ENCODE peak calls at places on chromosomes 3 and 15, in four cellular contexts. One of them, this sample, is unnamed.

GRCh38 chr15:77569647-77570186 is 63.0 kb downstream of the LINGO1 start:
- DNase-seq in AG09319: no peak
- DNase-seq in left lung: no peak
- DNase-seq in astrocyte: no peak
- DNase-seq in this sample: no peak

GRCh38 chr15:75231836-75232235 is 26.3 kb upstream of the GOLGA6C start:
- DNase-seq in astrocyte: no peak
- DNase-seq in left lung: no peak
- DNase-seq in AG09319: no peak
- DNase-seq in this sample: no peak

GRCh38 chr3:178707632-178708031 is 171.4 kb downstream of the KCNMB2 start:
- DNase-seq in AG09319: no peak
- DNase-seq in left lung: no peak
- DNase-seq in astrocyte: no peak
- DNase-seq in this sample: no peak

GRCh38 chr15:68224546-68225250 is 4.8 kb downstream of the CLN6 start:
- DNase-seq in astrocyte: no peak
- DNase-seq in left lung: no peak
- DNase-seq in AG09319: no peak
- DNase-seq in this sample: no peak

GRCh38 chr3:79729096-79729495 is 38.7 kb downstream of the ROBO1 start:
- DNase-seq in AG09319: no peak
- DNase-seq in astrocyte: peak
- DNase-seq in left lung: no peak
- DNase-seq in this sample: no peak

GRCh38 chr3:176879710-176880109 is 317.6 kb downstream of the TBL1XR1 start:
- DNase-seq in AG09319: no peak
- DNase-seq in astrocyte: no peak
- DNase-seq in left lung: no peak
- DNase-seq in this sample: no peak

GRCh38 chr3:134640872-134641470 is 9.9 kb downstream of the KY start:
- DNase-seq in left lung: no peak
- DNase-seq in astrocyte: no peak
- DNase-seq in AG09319: no peak
- DNase-seq in this sample: no peak

GRCh38 chr3:156819842-156820686 is 6.1 kb upstream of the LEKR1 start:
- DNase-seq in AG09319: no peak
- DNase-seq in astrocyte: peak
- DNase-seq in left lung: no peak
- DNase-seq in this sample: no peak

GRCh38 chr15:62327386-62327785 is 162.3 kb upstream of the C2CD4B start:
- DNase-seq in left lung: no peak
- DNase-seq in AG09319: no peak
- DNase-seq in astrocyte: no peak
- DNase-seq in this sample: no peak

GRCh38 chr15:66565731-66566130 is at the start of gene LCTL:
- DNase-seq in AG09319: no peak
- DNase-seq in left lung: no peak
- DNase-seq in astrocyte: peak
- DNase-seq in this sample: no peak

DNA sequence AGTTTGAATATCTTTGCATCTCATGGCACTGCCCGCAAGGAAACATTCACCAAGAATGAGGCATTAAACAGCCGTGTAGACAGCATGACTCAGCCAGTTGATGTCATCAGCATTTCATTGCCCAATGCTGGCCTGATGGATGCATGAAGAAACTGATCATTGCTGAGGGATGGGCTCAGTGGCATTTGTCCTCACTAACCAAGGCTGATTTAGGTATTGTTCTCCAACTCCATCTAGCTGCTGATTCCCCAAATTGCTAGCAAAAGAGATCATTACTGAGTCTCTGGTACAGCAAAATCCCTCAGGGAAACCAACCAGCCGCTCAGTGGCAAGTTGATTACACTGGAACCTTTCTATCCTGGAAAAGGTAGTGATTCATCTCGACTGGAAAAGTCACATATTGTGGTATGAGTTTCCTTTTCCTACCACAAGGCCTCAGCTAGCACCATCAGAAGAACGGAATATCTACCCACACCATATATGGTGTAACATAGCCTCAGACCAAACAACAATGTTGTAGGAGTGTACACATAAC is 186.5 kb upstream of the GAP43 start:
- DNase-seq in AG09319: peak
- DNase-seq in left lung: no peak
- DNase-seq in astrocyte: peak
- DNase-seq in this sample: no peak
- TF ChIP-seq CTCF in AG09319: peak
- TF ChIP-seq CTCF in left lung: no peak
- TF ChIP-seq CTCF in astrocyte: peak
- TF ChIP-seq CTCF in this sample: no peak

GRCh38 chr15:96404560-96404959 is 74.1 kb downstream of the NR2F2 start:
- DNase-seq in AG09319: no peak
- DNase-seq in astrocyte: no peak
- DNase-seq in left lung: no peak
- DNase-seq in this sample: no peak

GRCh38 chr15:96402403-96402802 is 71.9 kb downstream of the NR2F2 start:
- DNase-seq in astrocyte: no peak
- DNase-seq in AG09319: no peak
- DNase-seq in left lung: no peak
- DNase-seq in this sample: no peak

GRCh38 chr15:96403932-96404331 is 73.4 kb downstream of the NR2F2 start:
- DNase-seq in astrocyte: no peak
- DNase-seq in AG09319: no peak
- DNase-seq in left lung: no peak
- DNase-seq in this sample: no peak

GRCh38 chr15:96406701-96407100 is 76.2 kb downstream of the NR2F2 start:
- DNase-seq in left lung: no peak
- DNase-seq in astrocyte: no peak
- DNase-seq in AG09319: no peak
- DNase-seq in this sample: no peak

GRCh38 chr15:96403071-96403470 is 72.6 kb downstream of the NR2F2 start:
- DNase-seq in left lung: no peak
- DNase-seq in AG09319: no peak
- DNase-seq in astrocyte: no peak
- DNase-seq in this sample: no peak
- TF ChIP-seq CTCF in left lung: no peak
- TF ChIP-seq CTCF in AG09319: no peak
- TF ChIP-seq CTCF in astrocyte: no peak
- TF ChIP-seq CTCF in this sample: no peak

DNA sequence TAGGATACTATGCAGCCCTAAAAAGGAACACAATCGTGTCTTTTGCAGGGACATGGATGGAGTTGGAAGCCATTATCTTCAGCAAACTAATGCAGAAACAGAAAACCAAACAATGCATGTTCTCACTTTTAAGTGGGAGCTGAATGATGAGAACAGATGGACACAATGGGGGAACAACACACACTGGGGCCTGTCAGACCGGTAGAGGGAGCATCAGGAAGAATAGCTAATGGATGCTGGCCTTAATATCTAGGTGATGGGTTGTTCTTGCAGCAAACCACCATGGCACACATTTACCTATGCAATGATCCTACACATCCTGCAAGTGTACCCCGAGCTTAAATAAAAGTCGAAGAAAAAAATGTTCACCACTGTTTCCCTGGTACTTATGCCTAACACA is 17.5 kb downstream of the SENP7 start:
- DNase-seq in left lung: no peak
- DNase-seq in AG09319: no peak
- DNase-seq in astrocyte: no peak
- DNase-seq in this sample: no peak
- TF ChIP-seq CTCF in left lung: no peak
- TF ChIP-seq CTCF in AG09319: no peak
- TF ChIP-seq CTCF in astrocyte: peak
- TF ChIP-seq CTCF in this sample: no peak

GRCh38 chr3:160575589-160575988 is 10.2 kb upstream of the KPNA4 start:
- DNase-seq in left lung: no peak
- DNase-seq in AG09319: no peak
- DNase-seq in astrocyte: no peak
- DNase-seq in this sample: no peak

GRCh38 chr3:160574636-160575035 is 9.3 kb upstream of the KPNA4 start:
- DNase-seq in AG09319: no peak
- DNase-seq in astrocyte: no peak
- DNase-seq in left lung: no peak
- DNase-seq in this sample: no peak

GRCh38 chr3:160576621-160577020 is 11.2 kb upstream of the KPNA4 start:
- DNase-seq in AG09319: no peak
- DNase-seq in astrocyte: no peak
- DNase-seq in left lung: no peak
- DNase-seq in this sample: no peak

GRCh38 chr3:160577093-160577492 is 11.7 kb upstream of the KPNA4 start:
- DNase-seq in astrocyte: no peak
- DNase-seq in AG09319: no peak
- DNase-seq in left lung: no peak
- DNase-seq in this sample: no peak

DNA sequence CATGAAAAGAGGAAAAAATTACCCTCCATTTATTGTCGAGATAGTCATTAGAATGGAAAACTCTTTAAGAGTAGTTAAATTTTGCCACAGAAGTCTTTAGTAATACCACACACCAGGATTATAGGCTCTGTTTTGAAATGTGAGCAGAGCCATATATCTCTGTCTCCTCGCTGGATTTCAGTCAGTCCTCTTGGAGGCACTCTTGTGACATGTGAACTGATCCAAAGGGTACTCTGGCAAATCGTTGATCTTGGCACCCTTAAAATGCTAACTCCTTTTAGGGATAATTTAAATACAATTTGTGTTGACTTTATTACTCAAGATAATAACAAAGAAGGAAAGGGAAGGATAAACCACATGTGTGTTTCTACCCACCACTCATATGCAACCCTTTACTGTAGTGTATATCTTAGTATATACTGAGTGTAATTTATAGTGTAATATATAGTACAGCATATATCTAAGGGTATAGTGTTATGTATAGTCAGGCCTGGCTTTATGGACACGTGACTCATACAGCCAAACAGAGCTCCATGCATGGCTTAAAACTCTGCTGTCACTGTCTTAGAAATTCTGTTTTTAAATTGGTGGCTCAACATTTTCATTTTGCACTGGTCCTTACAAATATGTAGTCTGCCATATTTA is 12.3 kb upstream of the KPNA4 start:
- DNase-seq in AG09319: no peak
- DNase-seq in astrocyte: peak
- DNase-seq in left lung: no peak
- DNase-seq in this sample: no peak
- TF ChIP-seq CTCF in AG09319: peak
- TF ChIP-seq CTCF in astrocyte: peak
- TF ChIP-seq CTCF in left lung: no peak
- TF ChIP-seq CTCF in this sample: no peak

DNA sequence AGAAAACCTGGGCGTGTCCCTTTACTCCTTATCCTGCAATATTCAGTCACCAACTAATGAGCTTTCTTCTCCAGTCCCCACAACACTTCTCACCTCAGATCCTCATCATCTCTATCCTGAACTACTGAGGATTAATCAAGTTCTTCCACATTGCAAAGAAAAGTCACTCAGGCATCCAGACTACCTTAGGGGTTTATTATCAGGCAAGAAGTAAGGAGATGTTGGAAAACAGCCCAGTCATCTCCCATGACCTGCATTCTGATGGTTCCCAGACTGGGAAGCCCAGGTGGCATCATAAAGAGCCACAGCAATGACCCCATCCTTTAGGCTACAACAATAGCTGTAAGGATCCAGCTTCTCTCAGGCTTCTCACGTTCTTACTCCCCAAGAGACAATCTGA is 3.5 kb upstream of the TBC1D5 start:
- DNase-seq in AG09319: no peak
- DNase-seq in left lung: no peak
- DNase-seq in astrocyte: no peak
- DNase-seq in this sample: no peak
- TF ChIP-seq CTCF in AG09319: no peak
- TF ChIP-seq CTCF in left lung: no peak
- TF ChIP-seq CTCF in astrocyte: no peak
- TF ChIP-seq CTCF in this sample: no peak

DNA sequence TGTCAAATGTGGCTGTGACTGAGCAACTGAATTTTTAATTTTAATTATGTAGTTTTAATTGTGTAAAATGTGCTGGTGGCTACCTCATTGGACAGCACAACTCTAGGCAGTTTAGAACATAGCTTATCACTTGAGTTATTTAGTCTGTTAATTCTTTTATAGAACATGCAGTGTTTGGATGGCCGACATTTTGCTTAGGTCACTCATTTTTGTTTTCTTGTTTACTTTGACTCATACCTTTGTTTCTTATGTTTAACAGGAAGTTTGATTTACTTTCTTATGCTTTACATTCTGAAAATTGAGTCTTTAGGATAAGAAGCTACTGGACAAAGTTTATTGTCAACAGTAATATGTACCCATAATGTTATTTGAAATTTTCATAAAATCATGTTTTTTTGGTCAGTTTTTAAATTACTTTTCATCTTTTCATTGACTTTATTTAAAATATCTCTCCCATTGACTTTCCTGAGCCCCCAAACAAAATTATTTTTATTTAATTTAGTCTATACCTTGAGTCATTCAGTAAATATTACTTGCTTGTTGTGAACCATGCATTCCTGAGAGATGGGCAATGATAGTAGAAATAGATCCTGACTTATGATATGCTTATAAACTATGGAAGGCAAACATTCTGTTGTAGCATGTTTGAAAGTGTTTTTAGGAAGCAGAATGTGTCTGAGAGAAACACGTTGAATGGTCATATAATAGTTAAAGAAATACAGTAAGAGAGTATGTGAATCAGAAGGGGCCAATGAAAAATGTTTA is 60.6 kb downstream of the TCF12 start:
- DNase-seq in AG09319: no peak
- DNase-seq in astrocyte: peak
- DNase-seq in left lung: no peak
- DNase-seq in this sample: no peak
- TF ChIP-seq CTCF in AG09319: no peak
- TF ChIP-seq CTCF in astrocyte: no peak
- TF ChIP-seq CTCF in left lung: no peak
- TF ChIP-seq CTCF in this sample: no peak

GRCh38 chr3:166257715-166258114 is 420.5 kb upstream of the BCHE start:
- DNase-seq in astrocyte: no peak
- DNase-seq in AG09319: no peak
- DNase-seq in left lung: no peak
- DNase-seq in this sample: no peak

GRCh38 chr3:166265153-166265552 is 427.9 kb upstream of the BCHE start:
- DNase-seq in astrocyte: no peak
- DNase-seq in left lung: no peak
- DNase-seq in AG09319: no peak
- DNase-seq in this sample: no peak

DNA sequence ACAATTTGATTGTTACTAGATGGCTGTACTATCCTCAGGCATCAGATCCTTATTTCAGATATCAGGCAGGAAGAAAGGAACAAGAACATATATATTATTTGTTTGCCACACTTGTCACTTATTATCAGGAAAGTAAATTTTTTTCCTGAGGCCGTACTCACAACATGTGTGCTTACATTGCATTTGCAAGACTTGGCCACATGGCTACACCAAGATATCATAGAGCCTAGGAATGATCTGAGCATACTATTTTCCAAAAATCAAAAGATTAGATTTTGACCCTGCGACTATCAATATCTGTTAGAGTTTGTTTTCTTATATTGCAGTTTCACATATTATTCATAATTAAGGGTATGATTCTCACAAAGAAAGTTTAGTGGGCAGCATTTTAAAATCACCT is 426.2 kb upstream of the BCHE start:
- DNase-seq in AG09319: no peak
- DNase-seq in left lung: no peak
- DNase-seq in astrocyte: no peak
- DNase-seq in this sample: no peak
- TF ChIP-seq CTCF in AG09319: no peak
- TF ChIP-seq CTCF in left lung: no peak
- TF ChIP-seq CTCF in astrocyte: no peak
- TF ChIP-seq CTCF in this sample: no peak

This sample was measured in natural killer cell.